ENCODE peak calls at places on chromosomes 11 and 22, in ten cellular contexts. K is activated T-helper 1 cell treated with anti-CD3 and anti-CD28 coated beads, Interleukin-2, amount 50 U/mL, for 16 hours; M is NCI-H526; S is stimulated activated CD4-positive, alpha-beta T cell treated with anti-CD3 and anti-CD28 coated beads, Interleukin-1b, Interleukin-23, amount 100 ng/mL, for 4 hours; L is endothelial cell; N is H4; T is sigmoid colon; V is OCI-M1; G is fibroblast of pulmonary artery; W is fibroblast of lung. Y is an unnamed sample.

GRCh38 chr11:79439893-79440450 is 858 bp downstream of the TENM4 start:
- DNase-seq in K (no peak), M (no peak), S (no peak), L (peak; percentile 47), N (no peak), T (peak; percentile 69), V (no peak), G (no peak), W (no peak), Y (no peak)

GRCh38 chr22:50217543-50218152 is 16.8 kb downstream of the SELENOO start:
- DNase-seq in K (no peak), M (no peak), S (no peak), L (no peak), N (no peak), T (no peak), V (no peak), G (no peak), W (no peak), Y (no peak)

GRCh38 chr22:41998361-41999261 is at the start of gene WBP2NL:
- DNase-seq in K (peak; percentile 84), M (no peak), S (peak; percentile 89), L (no peak), N (no peak), T (peak; percentile 87), V (no peak), G (peak; percentile 80), W (peak; percentile 78), Y (peak; percentile 63)

GRCh38 chr11:73288873-73289707 is 17.0 kb downstream of the P2RY6 start:
- DNase-seq in K (no peak), M (no peak), S (peak; percentile 17), L (peak; percentile 80), N (peak; percentile 74), T (peak; percentile 85), V (peak; percentile 97), G (peak; percentile 77), W (peak; percentile 85), Y (peak; percentile 54)

GRCh38 chr22:42841444-42841843 is 15.6 kb downstream of the ARFGAP3 start:
- DNase-seq in K (no peak), M (no peak), S (no peak), L (no peak), N (no peak), T (no peak), V (no peak), G (no peak), W (peak; percentile 80), Y (no peak)

GRCh38 chr11:77191823-77192495 is 63.9 kb downstream of the MYO7A start:
- DNase-seq in K (peak; percentile 9), M (peak; percentile 96), S (peak; percentile 18), L (peak; percentile 86), N (peak; percentile 76), T (no peak), V (peak; percentile 66), G (peak; percentile 60), W (peak; percentile 31), Y (no peak)

GRCh38 chr22:46547179-46547882 is 9.9 kb upstream of the CELSR1 start:
- DNase-seq in K (no peak), M (no peak), S (no peak), L (no peak), N (no peak), T (no peak), V (no peak), G (peak; percentile 65), W (peak; percentile 89), Y (peak; percentile 53)

GRCh38 chr22:25368271-25368670 is 148.8 kb downstream of the CRYBB2 start:
- DNase-seq in K (no peak), M (no peak), S (no peak), L (no peak), N (peak; percentile 53), T (no peak), V (no peak), G (peak; percentile 71), W (peak; percentile 75), Y (peak; percentile 47)

GRCh38 chr11:81497202-81497804 is 1236.4 kb downstream of the FAM181B start:
- DNase-seq in K (no peak), M (peak; percentile 65), S (no peak), L (peak; percentile 22), N (peak; percentile 29), T (no peak), V (peak; percentile 94), G (peak; percentile 20), W (peak; percentile 6), Y (peak; percentile 42)

GRCh38 chr11:91124363-91124762 is 901.5 kb upstream of the CHORDC1 start:
- DNase-seq in K (no peak), M (no peak), S (no peak), L (no peak), N (no peak), T (no peak), V (no peak), G (no peak), W (no peak), Y (no peak)

GRCh38 chr11:2706321-2706720 is 6.5 kb upstream of the KCNQ1OT1 start:
- DNase-seq in K (no peak), M (no peak), S (no peak), L (no peak), N (no peak), T (no peak), V (no peak), G (no peak), W (no peak), Y (no peak)

GRCh38 chr22:38959574-38959973 is 2.2 kb downstream of the APOBEC3A start:
- DNase-seq in K (no peak), M (no peak), S (no peak), L (no peak), N (no peak), T (no peak), V (no peak), G (no peak), W (no peak), Y (no peak)

GRCh38 chr11:111461460-111462240 is 50.5 kb downstream of the BTG4 start:
- DNase-seq in K (no peak), M (no peak), S (no peak), L (no peak), N (no peak), T (no peak), V (no peak), G (no peak), W (no peak), Y (no peak)

GRCh38 chr22:42353883-42354727 is 78.1 kb downstream of the NFAM1 start:
- DNase-seq in K (no peak), M (no peak), S (no peak), L (peak; percentile 42), N (peak; percentile 36), T (no peak), V (no peak), G (no peak), W (no peak), Y (no peak)

GRCh38 chr11:12123177-12123576 is 12.8 kb downstream of the MICAL2 start:
- DNase-seq in K (no peak), M (no peak), S (no peak), L (no peak), N (no peak), T (no peak), V (no peak), G (peak; percentile 75), W (peak; percentile 85), Y (no peak)

GRCh38 chr22:40463017-40463631 is 92.7 kb downstream of the SGSM3 start:
- DNase-seq in K (peak; percentile 14), M (no peak), S (peak; percentile 18), L (no peak), N (no peak), T (no peak), V (peak; percentile 88), G (no peak), W (no peak), Y (no peak)

GRCh38 chr11:32420937-32421532 is 14.3 kb downstream of the WT1 start:
- DNase-seq in K (no peak), M (peak; percentile 33), S (no peak), L (peak; percentile 22), N (peak; percentile 90), T (no peak), V (peak; percentile 94), G (no peak), W (peak; percentile 11), Y (no peak)

GRCh38 chr11:32575070-32575469 is 8.6 kb upstream of the EIF3M start:
- DNase-seq in K (no peak), M (no peak), S (no peak), L (no peak), N (no peak), T (no peak), V (no peak), G (no peak), W (no peak), Y (no peak)

GRCh38 chr22:24510694-24511625 is 15.8 kb downstream of the UPB1 start:
- DNase-seq in K (no peak), M (no peak), S (no peak), L (no peak), N (peak; percentile 47), T (no peak), V (peak; percentile 95), G (peak; percentile 85), W (peak; percentile 75), Y (no peak)

GRCh38 chr22:42797021-42797420 is 60.1 kb downstream of the ARFGAP3 start:
- DNase-seq in K (no peak), M (no peak), S (no peak), L (no peak), N (no peak), T (peak; percentile 87), V (no peak), G (peak; percentile 73), W (no peak), Y (no peak)

Y was measured in foreskin melanocyte.